ENCODE peak calls at places on chromosomes 2 and 18, in seven cellular contexts. W is fibroblast of mammary gland, I is GM13977, B is AG09319, G is progenitor cell of endocrine pancreas, C is coronary artery, S is kidney epithelial cell. U is an unnamed sample.

GRCh38 chr18:54453996-54454395 is 96.3 kb downstream of the C18orf54 start:
- DNase-seq in W (peak; percentile 10), I (no peak), B (no peak), G (no peak), C (no peak), S (no peak), U (no peak)

GRCh38 chr18:13216732-13217465 is 1.7 kb upstream of the LDLRAD4 start:
- DNase-seq in W (no peak), I (peak; percentile 74), B (no peak), G (peak; percentile 52), C (peak; percentile 82), S (no peak), U (peak; percentile 41)

GRCh38 chr18:8455661-8456614 is 153.3 kb upstream of the RAB12 start:
- DNase-seq in W (no peak), I (no peak), B (no peak), G (no peak), C (no peak), S (no peak), U (no peak)

GRCh38 chr2:191631754-191632153 is 46.2 kb upstream of the NABP1 start:
- DNase-seq in W (peak; percentile 70), I (no peak), B (no peak), G (no peak), C (no peak), S (no peak), U (no peak)

GRCh38 chr2:181953773-181954537 is 31.7 kb upstream of the PPP1R1C start:
- DNase-seq in W (peak; percentile 65), I (peak; percentile 80), B (peak; percentile 46), G (peak; percentile 58), C (no peak), S (no peak), U (peak; percentile 75)

GRCh38 chr18:39190508-39190907 is 1624.9 kb upstream of the CELF4 start:
- DNase-seq in W (no peak), I (no peak), B (no peak), G (no peak), C (no peak), S (no peak), U (no peak)

GRCh38 chr18:9506046-9506792 is 30.9 kb downstream of the RALBP1 start:
- DNase-seq in W (no peak), I (no peak), B (no peak), G (no peak), C (no peak), S (peak; percentile 1), U (no peak)

GRCh38 chr2:158667567-158667966 is 127.5 kb upstream of the DAPL1 start:
- DNase-seq in W (peak; percentile 70), I (no peak), B (no peak), G (no peak), C (no peak), S (peak; percentile 10), U (no peak)

GRCh38 chr2:240480834-240481623 is 45.6 kb downstream of the GPC1 start:
- DNase-seq in W (no peak), I (peak; percentile 4), B (no peak), G (no peak), C (no peak), S (no peak), U (no peak)

GRCh38 chr2:2664989-2665833 is 334.1 kb upstream of the MYT1L start:
- DNase-seq in W (peak; percentile 50), I (no peak), B (no peak), G (no peak), C (no peak), S (peak; percentile 98), U (no peak)

GRCh38 chr2:172227719-172228118 is 125.0 kb upstream of the DLX2 start:
- DNase-seq in W (no peak), I (no peak), B (no peak), G (no peak), C (no peak), S (no peak), U (no peak)

GRCh38 chr2:232353096-232353495 is 25.5 kb upstream of the ALPP start:
- DNase-seq in W (no peak), I (no peak), B (no peak), G (no peak), C (no peak), S (no peak), U (no peak)

GRCh38 chr2:125745514-125745913 is 910.4 kb upstream of the GYPC start:
- DNase-seq in W (peak; percentile 1), I (no peak), B (no peak), G (peak; percentile 18), C (no peak), S (no peak), U (peak; percentile 41)

GRCh38 chr2:100321181-100321880 is 970 bp downstream of the LONRF2 start:
- DNase-seq in W (peak; percentile 6), I (no peak), B (no peak), G (peak; percentile 67), C (no peak), S (no peak), U (peak; percentile 28)

GRCh38 chr2:54482725-54483124 is 26.6 kb downstream of the SPTBN1 start:
- DNase-seq in W (peak; percentile 96), I (no peak), B (peak; percentile 38), G (no peak), C (peak; percentile 88), S (no peak), U (peak; percentile 32)

GRCh38 chr2:15802657-15803056 is 137.7 kb upstream of the MYCN start:
- DNase-seq in W (no peak), I (no peak), B (no peak), G (no peak), C (no peak), S (no peak), U (no peak)

GRCh38 chr2:215505044-215505786 is 69.3 kb upstream of the FN1 start:
- DNase-seq in W (peak; percentile 86), I (no peak), B (no peak), G (no peak), C (no peak), S (no peak), U (no peak)

GRCh38 chr2:888211-888801 is 62.3 kb upstream of the SNTG2 start:
- DNase-seq in W (peak; percentile 1), I (no peak), B (peak; percentile 14), G (no peak), C (peak; percentile 54), S (no peak), U (no peak)

DNA sequence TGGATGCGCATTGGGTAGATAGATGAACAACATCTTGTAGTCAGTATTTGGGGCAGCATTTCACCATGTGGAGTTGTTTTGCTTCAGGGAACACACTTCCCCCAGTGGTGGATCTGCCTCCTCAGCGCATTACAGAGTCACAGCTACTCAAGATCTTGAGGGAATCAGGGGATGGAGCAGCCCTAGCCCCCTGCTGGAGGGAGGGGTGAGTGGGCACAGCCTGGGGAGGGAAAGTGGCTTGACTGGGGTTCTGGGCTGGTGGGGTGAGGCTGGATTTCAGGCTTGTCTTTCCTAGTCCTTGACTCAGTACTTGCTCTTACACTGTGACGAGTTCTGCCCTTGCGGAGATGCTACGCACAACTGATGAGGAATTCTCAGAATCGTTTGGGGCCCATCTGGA is 271.0 kb upstream of the HS6ST1 start:
- DNase-seq in W (no peak), I (no peak), B (no peak), G (no peak), C (no peak), S (no peak), U (no peak)
- TF ChIP-seq CTCF in W (no peak), I (no peak), B (no peak), G (no peak), C (no peak), S (no peak), U (no peak)

DNA sequence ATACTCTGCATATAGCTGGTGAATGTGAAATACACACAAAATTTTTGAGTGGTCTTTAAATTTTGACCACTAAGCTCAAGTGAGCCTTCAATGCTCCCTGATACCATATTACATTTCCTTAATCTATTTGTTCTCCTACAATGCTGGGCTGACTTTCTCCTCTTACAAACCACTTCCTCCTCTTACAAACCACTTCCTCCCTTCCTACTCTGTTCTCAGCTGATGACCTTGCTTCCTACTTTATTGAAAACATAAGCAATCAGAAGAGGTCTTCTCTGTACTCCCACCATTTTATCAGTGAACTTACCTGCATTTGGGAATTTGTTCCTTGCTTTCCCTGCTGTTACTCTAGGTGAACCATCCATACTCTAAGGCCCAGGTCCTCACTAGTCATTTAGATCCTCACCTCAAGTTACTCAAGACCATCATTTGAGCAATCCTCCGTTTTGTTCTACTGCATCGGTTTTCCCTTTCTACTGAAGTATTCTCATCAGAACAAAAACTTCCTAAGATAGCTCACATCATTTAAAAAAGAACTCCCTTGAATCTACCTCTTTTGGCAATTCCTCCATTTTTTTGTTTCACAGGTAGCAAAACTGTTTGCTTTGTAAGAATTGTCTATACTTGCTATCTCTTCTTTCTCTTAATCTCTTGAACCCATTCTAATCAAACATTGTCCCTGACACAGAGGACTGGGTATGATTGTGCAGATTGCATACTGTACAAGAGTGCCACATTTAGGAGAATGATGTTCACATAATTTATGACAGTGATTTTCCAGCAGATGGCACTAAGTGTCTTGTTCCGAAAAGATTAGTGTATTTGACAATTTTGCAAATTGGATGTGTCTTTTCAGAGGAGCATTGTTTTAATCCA is 96.5 kb downstream of the EPB41L5 start:
- DNase-seq in W (peak; percentile 67), I (peak; percentile 39), B (no peak), G (no peak), C (no peak), S (no peak), U (no peak)
- TF ChIP-seq CTCF in W (peak; percentile 51), I (peak; percentile 49), B (peak; percentile 28), G (no peak), C (no peak), S (no peak), U (peak; percentile 61)

DNA sequence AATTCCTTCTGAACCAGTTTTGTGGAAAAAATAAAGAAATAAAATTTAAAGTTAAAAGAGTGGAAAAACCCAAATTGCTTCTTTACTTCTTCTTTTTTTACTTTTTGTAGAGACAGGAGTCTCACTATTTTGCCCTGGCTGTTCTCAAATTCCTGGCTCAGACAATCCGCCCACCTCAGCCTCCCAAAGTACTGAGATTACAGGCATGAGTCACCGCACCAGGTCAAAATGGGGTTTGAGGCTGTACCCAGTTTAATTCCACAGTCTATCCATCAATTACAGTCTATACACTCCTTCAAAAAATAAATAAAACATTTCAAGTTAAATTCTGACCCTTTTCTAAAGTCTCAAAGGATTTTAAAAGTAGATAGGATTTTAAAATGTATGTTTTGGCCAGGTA is 120.3 kb downstream of the FAM161A start:
- DNase-seq in W (no peak), I (no peak), B (no peak), G (no peak), C (no peak), S (no peak), U (no peak)
- TF ChIP-seq CTCF in W (no peak), I (no peak), B (no peak), G (no peak), C (no peak), S (no peak), U (no peak)

GRCh38 chr2:194424683-194425209 is 1232.3 kb upstream of the SLC39A10 start:
- DNase-seq in W (no peak), I (no peak), B (no peak), G (no peak), C (no peak), S (no peak), U (no peak)
- TF ChIP-seq CTCF in W (no peak), I (no peak), B (no peak), G (no peak), C (no peak), S (no peak), U (no peak)